ENCODE peak calls at places on chromosomes 2 and 18, in five cellular contexts. One of them, this sample, is unnamed.

GRCh38 chr2:160292225-160292624 is 92.2 kb upstream of the ITGB6 start:
- DNase-seq in H1: no peak
- DNase-seq in mesenchymal stem cell: no peak
- DNase-seq in H9: no peak
- DNase-seq in trophoblast cell: no peak
- DNase-seq in this sample: no peak

GRCh38 chr2:207332473-207333212 is 166.9 kb upstream of the KLF7 start:
- DNase-seq in trophoblast cell: no peak
- DNase-seq in mesenchymal stem cell: peak; percentile 60
- DNase-seq in H9: no peak
- DNase-seq in H1: no peak
- DNase-seq in this sample: no peak

GRCh38 chr18:59957957-59958356 is 58.2 kb downstream of the PMAIP1 start:
- DNase-seq in H1: no peak
- DNase-seq in trophoblast cell: no peak
- DNase-seq in mesenchymal stem cell: peak; percentile 53
- DNase-seq in H9: no peak
- DNase-seq in this sample: no peak

GRCh38 chr2:70043252-70043875 is 43.9 kb upstream of the PCBP1 start:
- DNase-seq in H9: no peak
- DNase-seq in H1: no peak
- DNase-seq in trophoblast cell: no peak
- DNase-seq in mesenchymal stem cell: no peak
- DNase-seq in this sample: no peak

GRCh38 chr2:10889741-10890215 is 22.0 kb upstream of the KCNF1 start:
- DNase-seq in H1: no peak
- DNase-seq in trophoblast cell: no peak
- DNase-seq in H9: no peak
- DNase-seq in mesenchymal stem cell: no peak
- DNase-seq in this sample: no peak

GRCh38 chr18:61841709-61842108 is 51.1 kb downstream of the RNF152 start:
- DNase-seq in H1: no peak
- DNase-seq in mesenchymal stem cell: no peak
- DNase-seq in H9: no peak
- DNase-seq in trophoblast cell: no peak
- DNase-seq in this sample: no peak

GRCh38 chr2:5981241-5982055 is 289.3 kb downstream of the SOX11 start:
- DNase-seq in H1: no peak
- DNase-seq in mesenchymal stem cell: peak; percentile 13
- DNase-seq in H9: peak; percentile 62
- DNase-seq in trophoblast cell: no peak
- DNase-seq in this sample: peak; percentile 45

GRCh38 chr18:51098082-51098481 is 68.1 kb downstream of the SMAD4 start:
- DNase-seq in H9: no peak
- DNase-seq in mesenchymal stem cell: no peak
- DNase-seq in H1: no peak
- DNase-seq in trophoblast cell: no peak
- DNase-seq in this sample: no peak

GRCh38 chr18:48084858-48085257 is 154.4 kb upstream of the SMAD2 start:
- DNase-seq in H1: no peak
- DNase-seq in trophoblast cell: no peak
- DNase-seq in mesenchymal stem cell: no peak
- DNase-seq in H9: no peak
- DNase-seq in this sample: no peak

GRCh38 chr2:226002438-226002837 is 602.9 kb downstream of the NYAP2 start:
- DNase-seq in mesenchymal stem cell: peak; percentile 97
- DNase-seq in H1: no peak
- DNase-seq in H9: no peak
- DNase-seq in trophoblast cell: peak; percentile 88
- DNase-seq in this sample: no peak

GRCh38 chr2:146523218-146523617 is 1321.6 kb upstream of the ACVR2A start:
- DNase-seq in H9: no peak
- DNase-seq in trophoblast cell: peak; percentile 18
- DNase-seq in mesenchymal stem cell: peak; percentile 22
- DNase-seq in H1: no peak
- DNase-seq in this sample: no peak

GRCh38 chr2:185643434-185643833 is 95.2 kb upstream of the FSIP2 start:
- DNase-seq in H1: no peak
- DNase-seq in mesenchymal stem cell: no peak
- DNase-seq in H9: no peak
- DNase-seq in trophoblast cell: no peak
- DNase-seq in this sample: no peak

GRCh38 chr2:66675596-66675995 is 240.7 kb downstream of the MEIS1 start:
- DNase-seq in mesenchymal stem cell: no peak
- DNase-seq in trophoblast cell: no peak
- DNase-seq in H1: no peak
- DNase-seq in H9: no peak
- DNase-seq in this sample: no peak

GRCh38 chr2:146661494-146662096 is 1183.2 kb upstream of the ACVR2A start:
- DNase-seq in H1: no peak
- DNase-seq in trophoblast cell: peak; percentile 50
- DNase-seq in H9: no peak
- DNase-seq in mesenchymal stem cell: peak; percentile 62
- DNase-seq in this sample: peak; percentile 37

GRCh38 chr18:42107287-42108045 is 152.4 kb downstream of the PIK3C3 start:
- DNase-seq in H9: no peak
- DNase-seq in H1: no peak
- DNase-seq in trophoblast cell: no peak
- DNase-seq in mesenchymal stem cell: no peak
- DNase-seq in this sample: no peak

GRCh38 chr2:226985227-226985946 is 149.5 kb downstream of the RHBDD1 start:
- DNase-seq in H9: no peak
- DNase-seq in H1: no peak
- DNase-seq in trophoblast cell: peak; percentile 85
- DNase-seq in mesenchymal stem cell: peak; percentile 84
- DNase-seq in this sample: peak; percentile 57

GRCh38 chr2:149161481-149162225 is 123.2 kb downstream of the LYPD6B start:
- DNase-seq in trophoblast cell: peak; percentile 99
- DNase-seq in H1: no peak
- DNase-seq in H9: no peak
- DNase-seq in mesenchymal stem cell: peak; percentile 68
- DNase-seq in this sample: no peak

GRCh38 chr2:240786871-240787311 is 33.1 kb downstream of the KIF1A start:
- DNase-seq in H9: no peak
- DNase-seq in mesenchymal stem cell: no peak
- DNase-seq in H1: no peak
- DNase-seq in trophoblast cell: no peak
- DNase-seq in this sample: no peak

GRCh38 chr2:26722328-26722727 is 29.8 kb downstream of the KCNK3 start:
- DNase-seq in trophoblast cell: no peak
- DNase-seq in mesenchymal stem cell: no peak
- DNase-seq in H9: no peak
- DNase-seq in H1: no peak
- DNase-seq in this sample: no peak
- H2BK12ac ChIP-seq in trophoblast cell: no peak overlapping the region
- H2BK12ac ChIP-seq in mesenchymal stem cell: no peak overlapping the region
- H2BK12ac ChIP-seq in H9: no peak overlapping the region
- H2BK12ac ChIP-seq in H1: no peak overlapping the region
- H2BK12ac ChIP-seq in this sample: no peak overlapping the region

GRCh38 chr2:120702751-120703150 is 32.9 kb upstream of the GLI2 start:
- DNase-seq in mesenchymal stem cell: no peak
- DNase-seq in trophoblast cell: no peak
- DNase-seq in H9: no peak
- DNase-seq in H1: no peak
- DNase-seq in this sample: no peak
- H3K4me2 ChIP-seq in mesenchymal stem cell: no peak overlapping the region
- H3K4me2 ChIP-seq in trophoblast cell: no peak overlapping the region
- H3K4me2 ChIP-seq in H9: no peak overlapping the region
- H3K4me2 ChIP-seq in H1: no peak overlapping the region
- H3K4me2 ChIP-seq in this sample: no peak overlapping the region

GRCh38 chr2:29606105-29606871 is 315.1 kb downstream of the ALK start:
- DNase-seq in trophoblast cell: no peak
- DNase-seq in H9: no peak
- DNase-seq in H1: no peak
- DNase-seq in mesenchymal stem cell: peak; percentile 57
- DNase-seq in this sample: no peak

GRCh38 chr2:29610569-29610968 is 310.8 kb downstream of the ALK start:
- DNase-seq in H9: no peak
- DNase-seq in H1: no peak
- DNase-seq in mesenchymal stem cell: no peak
- DNase-seq in trophoblast cell: no peak
- DNase-seq in this sample: no peak

GRCh38 chr2:29603341-29603740 is 318.0 kb downstream of the ALK start:
- DNase-seq in trophoblast cell: no peak
- DNase-seq in H9: no peak
- DNase-seq in H1: peak; percentile 23
- DNase-seq in mesenchymal stem cell: no peak
- DNase-seq in this sample: no peak

GRCh38 chr2:29611261-29611660 is 310.1 kb downstream of the ALK start:
- DNase-seq in trophoblast cell: no peak
- DNase-seq in H9: no peak
- DNase-seq in mesenchymal stem cell: no peak
- DNase-seq in H1: no peak
- DNase-seq in this sample: no peak

GRCh38 chr2:29607025-29607424 is 314.4 kb downstream of the ALK start:
- DNase-seq in mesenchymal stem cell: no peak
- DNase-seq in H9: no peak
- DNase-seq in H1: no peak
- DNase-seq in trophoblast cell: no peak
- DNase-seq in this sample: no peak
- H4K91ac ChIP-seq in mesenchymal stem cell: no peak overlapping the region
- H4K91ac ChIP-seq in H9: no peak overlapping the region
- H4K91ac ChIP-seq in H1: no peak overlapping the region
- H4K91ac ChIP-seq in trophoblast cell: no peak overlapping the region
- H4K91ac ChIP-seq in this sample: no peak overlapping the region

GRCh38 chr2:128693630-128694029 is 375.0 kb upstream of the HS6ST1 start:
- DNase-seq in trophoblast cell: no peak
- DNase-seq in mesenchymal stem cell: no peak
- DNase-seq in H1: no peak
- DNase-seq in H9: no peak
- DNase-seq in this sample: no peak
- H2BK12ac ChIP-seq in trophoblast cell: no peak overlapping the region
- H2BK12ac ChIP-seq in mesenchymal stem cell: no peak overlapping the region
- H2BK12ac ChIP-seq in H1: peak overlapping the region; percentile 50
- H2BK12ac ChIP-seq in H9: no peak overlapping the region
- H2BK12ac ChIP-seq in this sample: no peak overlapping the region

GRCh38 chr18:63107171-63107850 is 212.3 kb downstream of the BCL2 start:
- DNase-seq in trophoblast cell: peak; percentile 71
- DNase-seq in H9: no peak
- DNase-seq in mesenchymal stem cell: no peak
- DNase-seq in H1: no peak
- DNase-seq in this sample: no peak
- H3K4me2 ChIP-seq in trophoblast cell: no peak overlapping the region
- H3K4me2 ChIP-seq in H9: no peak overlapping the region
- H3K4me2 ChIP-seq in mesenchymal stem cell: no peak overlapping the region
- H3K4me2 ChIP-seq in H1: no peak overlapping the region
- H3K4me2 ChIP-seq in this sample: no peak overlapping the region

GRCh38 chr18:74567805-74568204 is 29.9 kb upstream of the ZNF407 start:
- DNase-seq in mesenchymal stem cell: no peak
- DNase-seq in trophoblast cell: no peak
- DNase-seq in H9: no peak
- DNase-seq in H1: no peak
- DNase-seq in this sample: no peak
- H4K91ac ChIP-seq in mesenchymal stem cell: no peak overlapping the region
- H4K91ac ChIP-seq in trophoblast cell: no peak overlapping the region
- H4K91ac ChIP-seq in H9: no peak overlapping the region
- H4K91ac ChIP-seq in H1: no peak overlapping the region
- H4K91ac ChIP-seq in this sample: no peak overlapping the region

GRCh38 chr18:80127635-80128034 is 18.6 kb downstream of the ADNP2 start:
- DNase-seq in mesenchymal stem cell: no peak
- DNase-seq in trophoblast cell: no peak
- DNase-seq in H9: no peak
- DNase-seq in H1: no peak
- DNase-seq in this sample: no peak
- H2BK12ac ChIP-seq in mesenchymal stem cell: no peak overlapping the region
- H2BK12ac ChIP-seq in trophoblast cell: no peak overlapping the region
- H2BK12ac ChIP-seq in H9: no peak overlapping the region
- H2BK12ac ChIP-seq in H1: no peak overlapping the region
- H2BK12ac ChIP-seq in this sample: no peak overlapping the region

This sample was measured in neuronal stem cell.